ENCODE peak calls at places on chromosomes 7 and 10, in five cellular contexts. One of them, this sample, is unnamed. For H3K27me3, the result is how much of the 10 kb centered on the place peaks cover.

GRCh38 chr7:6273380-6273837 is 985 bp upstream of the CYTH3 start:
- DNase-seq in CD4-positive, CD25-positive, alpha-beta regulatory T cell: no peak
- DNase-seq in mammary epithelial cell: no peak
- DNase-seq in body of pancreas: peak
- DNase-seq in psoas muscle: no peak
- DNase-seq in this sample: no peak

GRCh38 chr10:123884351-123884906 is 7.2 kb downstream of the CPXM2 start:
- DNase-seq in CD4-positive, CD25-positive, alpha-beta regulatory T cell: no peak
- DNase-seq in mammary epithelial cell: no peak
- DNase-seq in body of pancreas: no peak
- DNase-seq in psoas muscle: no peak
- DNase-seq in this sample: no peak

GRCh38 chr7:24702674-24703235 is 54.5 kb downstream of the GSDME start:
- DNase-seq in CD4-positive, CD25-positive, alpha-beta regulatory T cell: no peak
- DNase-seq in mammary epithelial cell: no peak
- DNase-seq in body of pancreas: no peak
- DNase-seq in psoas muscle: no peak
- DNase-seq in this sample: no peak

GRCh38 chr10:60649485-60650271 is 128.6 kb upstream of the CDK1 start:
- DNase-seq in CD4-positive, CD25-positive, alpha-beta regulatory T cell: no peak
- DNase-seq in mammary epithelial cell: no peak
- DNase-seq in body of pancreas: peak
- DNase-seq in psoas muscle: no peak
- DNase-seq in this sample: no peak

GRCh38 chr7:105829681-105830322 is 46.6 kb downstream of the ATXN7L1 start:
- DNase-seq in CD4-positive, CD25-positive, alpha-beta regulatory T cell: no peak
- DNase-seq in mammary epithelial cell: no peak
- DNase-seq in body of pancreas: no peak
- DNase-seq in psoas muscle: no peak
- DNase-seq in this sample: no peak

GRCh38 chr7:33733865-33734650 is 171.3 kb upstream of the BMPER start:
- DNase-seq in CD4-positive, CD25-positive, alpha-beta regulatory T cell: no peak
- DNase-seq in mammary epithelial cell: no peak
- DNase-seq in body of pancreas: peak
- DNase-seq in psoas muscle: peak
- DNase-seq in this sample: no peak

GRCh38 chr10:80203835-80204148 is 1.5 kb downstream of the ANXA11 start:
- DNase-seq in CD4-positive, CD25-positive, alpha-beta regulatory T cell: peak
- DNase-seq in mammary epithelial cell: peak
- DNase-seq in body of pancreas: no peak
- DNase-seq in psoas muscle: no peak
- DNase-seq in this sample: no peak

GRCh38 chr10:127193125-127193524 is 3.3 kb downstream of the INSYN2A start:
- DNase-seq in CD4-positive, CD25-positive, alpha-beta regulatory T cell: no peak
- DNase-seq in mammary epithelial cell: no peak
- DNase-seq in body of pancreas: no peak
- DNase-seq in psoas muscle: no peak
- DNase-seq in this sample: no peak

GRCh38 chr7:157397036-157397720 is 60.4 kb downstream of the DNAJB6 start:
- DNase-seq in CD4-positive, CD25-positive, alpha-beta regulatory T cell: no peak
- DNase-seq in mammary epithelial cell: no peak
- DNase-seq in body of pancreas: peak
- DNase-seq in psoas muscle: no peak
- DNase-seq in this sample: no peak

GRCh38 chr10:125146791-125147604 is 13.4 kb downstream of the CTBP2 start:
- DNase-seq in CD4-positive, CD25-positive, alpha-beta regulatory T cell: no peak
- DNase-seq in mammary epithelial cell: peak
- DNase-seq in body of pancreas: peak
- DNase-seq in psoas muscle: no peak
- DNase-seq in this sample: no peak

GRCh38 chr7:2924866-2925840 is 81.0 kb upstream of the GNA12 start:
- DNase-seq in CD4-positive, CD25-positive, alpha-beta regulatory T cell: no peak
- DNase-seq in mammary epithelial cell: no peak
- DNase-seq in body of pancreas: no peak
- DNase-seq in psoas muscle: no peak
- DNase-seq in this sample: no peak

GRCh38 chr10:88879754-88880286 is at the start of gene STAMBPL1:
- DNase-seq in CD4-positive, CD25-positive, alpha-beta regulatory T cell: peak
- DNase-seq in mammary epithelial cell: no peak
- DNase-seq in body of pancreas: peak
- DNase-seq in psoas muscle: peak
- DNase-seq in this sample: peak

GRCh38 chr7:101100858-101101847 is 15.9 kb downstream of the TRIM56 start:
- DNase-seq in CD4-positive, CD25-positive, alpha-beta regulatory T cell: no peak
- DNase-seq in mammary epithelial cell: no peak
- DNase-seq in body of pancreas: no peak
- DNase-seq in psoas muscle: peak
- DNase-seq in this sample: no peak

GRCh38 chr7:124420367-124420766 is 345.2 kb downstream of the GPR37 start:
- DNase-seq in CD4-positive, CD25-positive, alpha-beta regulatory T cell: no peak
- DNase-seq in mammary epithelial cell: no peak
- DNase-seq in body of pancreas: no peak
- DNase-seq in psoas muscle: no peak
- DNase-seq in this sample: no peak

GRCh38 chr10:70442332-70442988 is 979 bp upstream of the NODAL start:
- DNase-seq in CD4-positive, CD25-positive, alpha-beta regulatory T cell: no peak
- DNase-seq in mammary epithelial cell: no peak
- DNase-seq in body of pancreas: no peak
- DNase-seq in psoas muscle: no peak
- DNase-seq in this sample: no peak

GRCh38 chr10:70441161-70441876 is at the start of gene NODAL:
- DNase-seq in CD4-positive, CD25-positive, alpha-beta regulatory T cell: no peak
- DNase-seq in mammary epithelial cell: no peak
- DNase-seq in body of pancreas: no peak
- DNase-seq in psoas muscle: no peak
- DNase-seq in this sample: no peak

GRCh38 chr10:70441877-70442205 is 360 bp upstream of the NODAL start:
- DNase-seq in CD4-positive, CD25-positive, alpha-beta regulatory T cell: no peak
- DNase-seq in mammary epithelial cell: no peak
- DNase-seq in body of pancreas: no peak
- DNase-seq in psoas muscle: no peak
- DNase-seq in this sample: no peak

GRCh38 chr10:70437721-70438120 is 3.8 kb downstream of the NODAL start:
- DNase-seq in CD4-positive, CD25-positive, alpha-beta regulatory T cell: no peak
- DNase-seq in mammary epithelial cell: no peak
- DNase-seq in body of pancreas: no peak
- DNase-seq in psoas muscle: no peak
- DNase-seq in this sample: no peak

DNA sequence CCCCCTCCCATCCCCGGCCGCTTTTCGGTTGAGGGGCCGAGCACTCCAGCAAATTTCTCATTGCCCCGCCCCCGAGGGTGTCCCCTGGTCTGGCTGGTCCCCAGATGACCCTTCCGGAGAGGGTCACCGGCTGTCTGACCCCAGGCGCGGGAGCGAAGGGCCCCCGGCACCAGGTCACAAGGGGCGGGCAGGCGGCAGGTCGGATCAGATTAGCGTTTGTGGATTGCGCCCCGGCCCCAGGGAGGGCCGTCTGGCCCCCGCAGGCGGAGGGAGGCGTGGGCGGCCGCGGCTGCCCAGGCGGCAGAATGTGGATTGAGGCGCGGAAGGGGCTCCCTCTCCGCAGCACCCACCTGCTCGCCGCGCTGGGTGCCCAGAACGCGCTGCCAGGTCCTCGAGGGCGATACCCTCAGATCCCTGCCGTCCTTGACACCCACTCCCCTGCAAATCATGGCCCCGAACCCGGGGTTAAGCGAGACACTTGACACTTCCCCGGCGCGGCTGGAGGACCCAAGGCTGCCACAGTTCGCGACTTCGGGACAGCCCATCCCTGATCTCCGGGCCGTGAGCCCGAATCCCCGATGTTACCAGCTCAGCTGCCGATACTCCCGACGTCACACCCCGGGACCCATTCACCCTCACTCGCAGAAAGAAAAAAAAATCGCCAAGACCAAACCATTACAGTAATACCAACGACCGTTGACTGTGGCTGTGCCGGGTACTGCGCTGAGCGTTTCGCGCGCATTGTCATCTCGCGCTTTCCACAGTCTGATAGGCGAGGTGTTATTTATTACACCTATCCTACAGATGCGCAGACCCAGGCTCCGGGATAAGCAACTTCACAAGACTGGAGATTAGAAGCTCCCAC is 953 bp downstream of the NODAL start:
- DNase-seq in CD4-positive, CD25-positive, alpha-beta regulatory T cell: no peak
- DNase-seq in mammary epithelial cell: no peak
- DNase-seq in body of pancreas: no peak
- DNase-seq in psoas muscle: no peak
- DNase-seq in this sample: no peak
- H3K27me3 ChIP-seq in CD4-positive, CD25-positive, alpha-beta regulatory T cell: under half
- H3K27me3 ChIP-seq in mammary epithelial cell: under half
- H3K27me3 ChIP-seq in body of pancreas: under half
- H3K27me3 ChIP-seq in psoas muscle: under half
- H3K27me3 ChIP-seq in this sample: under half

GRCh38 chr10:87593702-87594101 is 66.0 kb upstream of the PAPSS2 start:
- DNase-seq in CD4-positive, CD25-positive, alpha-beta regulatory T cell: no peak
- DNase-seq in mammary epithelial cell: no peak
- DNase-seq in body of pancreas: no peak
- DNase-seq in psoas muscle: no peak
- DNase-seq in this sample: no peak

GRCh38 chr10:87596351-87596750 is 63.3 kb upstream of the PAPSS2 start:
- DNase-seq in CD4-positive, CD25-positive, alpha-beta regulatory T cell: no peak
- DNase-seq in mammary epithelial cell: no peak
- DNase-seq in body of pancreas: no peak
- DNase-seq in psoas muscle: no peak
- DNase-seq in this sample: no peak

GRCh38 chr10:87591589-87591886 is 68.1 kb upstream of the PAPSS2 start:
- DNase-seq in CD4-positive, CD25-positive, alpha-beta regulatory T cell: no peak
- DNase-seq in mammary epithelial cell: peak
- DNase-seq in body of pancreas: no peak
- DNase-seq in psoas muscle: no peak
- DNase-seq in this sample: no peak

GRCh38 chr10:87594181-87594580 is 65.5 kb upstream of the PAPSS2 start:
- DNase-seq in CD4-positive, CD25-positive, alpha-beta regulatory T cell: no peak
- DNase-seq in mammary epithelial cell: no peak
- DNase-seq in body of pancreas: no peak
- DNase-seq in psoas muscle: no peak
- DNase-seq in this sample: no peak

DNA sequence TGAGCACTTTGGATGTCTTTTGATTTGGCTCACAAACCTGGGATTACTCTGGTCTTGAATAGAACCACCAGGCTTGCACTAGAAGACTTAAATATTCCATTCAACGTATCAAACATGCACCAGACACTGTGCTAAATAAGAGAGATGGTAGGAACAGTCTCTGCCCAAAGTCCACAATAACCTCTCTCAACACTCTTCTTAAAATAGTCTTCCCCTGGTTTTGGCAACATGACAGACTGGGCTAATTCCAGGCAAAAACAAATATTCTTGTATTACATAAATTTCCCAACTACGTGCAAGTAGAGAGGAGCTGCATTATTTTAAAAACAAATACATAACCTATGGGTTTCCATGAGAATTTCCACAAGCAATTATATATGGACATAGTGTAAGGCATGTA is 64.8 kb upstream of the PAPSS2 start:
- DNase-seq in CD4-positive, CD25-positive, alpha-beta regulatory T cell: no peak
- DNase-seq in mammary epithelial cell: no peak
- DNase-seq in body of pancreas: peak
- DNase-seq in psoas muscle: no peak
- DNase-seq in this sample: no peak
- H3K27ac ChIP-seq in CD4-positive, CD25-positive, alpha-beta regulatory T cell: no peak
- H3K27ac ChIP-seq in mammary epithelial cell: no peak
- H3K27ac ChIP-seq in body of pancreas: no peak
- H3K27ac ChIP-seq in psoas muscle: no peak
- H3K27ac ChIP-seq in this sample: no peak

GRCh38 chr7:20241491-20242261 is 24.5 kb upstream of the MACC1 start:
- DNase-seq in CD4-positive, CD25-positive, alpha-beta regulatory T cell: no peak
- DNase-seq in mammary epithelial cell: peak
- DNase-seq in body of pancreas: no peak
- DNase-seq in psoas muscle: no peak
- DNase-seq in this sample: no peak
- H3K27me3 ChIP-seq in CD4-positive, CD25-positive, alpha-beta regulatory T cell: under half
- H3K27me3 ChIP-seq in mammary epithelial cell: under half
- H3K27me3 ChIP-seq in body of pancreas: under half
- H3K27me3 ChIP-seq in psoas muscle: under half
- H3K27me3 ChIP-seq in this sample: under half

GRCh38 chr10:103498936-103499638 is 5.6 kb downstream of the NEURL1 start:
- DNase-seq in CD4-positive, CD25-positive, alpha-beta regulatory T cell: no peak
- DNase-seq in mammary epithelial cell: no peak
- DNase-seq in body of pancreas: no peak
- DNase-seq in psoas muscle: no peak
- DNase-seq in this sample: no peak
- H3K27ac ChIP-seq in CD4-positive, CD25-positive, alpha-beta regulatory T cell: no peak
- H3K27ac ChIP-seq in mammary epithelial cell: no peak
- H3K27ac ChIP-seq in body of pancreas: no peak
- H3K27ac ChIP-seq in psoas muscle: no peak
- H3K27ac ChIP-seq in this sample: no peak

GRCh38 chr10:26212511-26212910 is 4.1 kb upstream of the GAD2 start:
- DNase-seq in CD4-positive, CD25-positive, alpha-beta regulatory T cell: no peak
- DNase-seq in mammary epithelial cell: no peak
- DNase-seq in body of pancreas: no peak
- DNase-seq in psoas muscle: no peak
- DNase-seq in this sample: no peak
- H3K27me3 ChIP-seq in CD4-positive, CD25-positive, alpha-beta regulatory T cell: under half
- H3K27me3 ChIP-seq in mammary epithelial cell: under half
- H3K27me3 ChIP-seq in body of pancreas: under half
- H3K27me3 ChIP-seq in psoas muscle: under half
- H3K27me3 ChIP-seq in this sample: under half

DNA sequence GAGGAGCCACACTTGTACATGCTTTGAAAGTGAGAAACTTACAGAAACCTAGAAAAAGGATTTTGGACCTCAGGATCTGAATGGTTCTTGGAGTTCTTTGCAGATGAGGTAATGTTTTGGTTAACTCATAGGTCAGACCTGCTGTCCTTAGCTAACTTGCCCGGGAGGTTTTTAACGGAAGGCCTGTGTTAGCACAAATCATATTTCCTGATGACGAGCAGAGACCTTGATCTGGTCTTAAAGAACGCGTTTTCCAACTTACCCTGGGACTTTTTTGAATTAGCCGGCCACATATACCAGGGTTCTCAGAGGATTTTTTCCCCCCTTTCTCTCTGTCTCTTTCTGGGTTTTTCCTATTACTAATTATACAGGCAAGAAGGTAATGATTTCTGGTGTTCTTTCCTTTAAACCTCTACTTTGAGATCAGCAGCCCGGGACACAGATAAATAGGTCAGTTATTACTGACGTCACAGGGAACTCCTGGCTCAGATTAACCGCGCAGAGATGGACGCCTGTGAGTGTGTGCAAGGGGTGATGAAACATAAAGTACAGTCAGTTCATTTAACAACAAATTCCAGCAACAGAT is 101.8 kb upstream of the KLF6 start:
- DNase-seq in CD4-positive, CD25-positive, alpha-beta regulatory T cell: no peak
- DNase-seq in mammary epithelial cell: peak
- DNase-seq in body of pancreas: peak
- DNase-seq in psoas muscle: peak
- DNase-seq in this sample: no peak
- H3K27ac ChIP-seq in CD4-positive, CD25-positive, alpha-beta regulatory T cell: no peak
- H3K27ac ChIP-seq in mammary epithelial cell: peak
- H3K27ac ChIP-seq in body of pancreas: peak
- H3K27ac ChIP-seq in psoas muscle: peak
- H3K27ac ChIP-seq in this sample: no peak

GRCh38 chr10:70987396-70988130 is 99.2 kb upstream of the PCBD1 start:
- DNase-seq in CD4-positive, CD25-positive, alpha-beta regulatory T cell: no peak
- DNase-seq in mammary epithelial cell: no peak
- DNase-seq in body of pancreas: no peak
- DNase-seq in psoas muscle: no peak
- DNase-seq in this sample: no peak
- H3K27me3 ChIP-seq in CD4-positive, CD25-positive, alpha-beta regulatory T cell: under half
- H3K27me3 ChIP-seq in mammary epithelial cell: under half
- H3K27me3 ChIP-seq in body of pancreas: under half
- H3K27me3 ChIP-seq in psoas muscle: under half
- H3K27me3 ChIP-seq in this sample: under half